ENCODE peak calls at places on chromosomes 13 and 19, in four cellular contexts. V, W, N and D are unnamed samples.

GRCh38 chr19:48900477-48901452 is 653 bp downstream of the NUCB1 start:
- DNase-seq in V (peak; percentile 29), W (peak; percentile 56), N (no peak), D (no peak)

GRCh38 chr13:21121616-21122015 is 54.7 kb downstream of the SKA3 start:
- DNase-seq in N (no peak), V (no peak), W (no peak), D (no peak)

GRCh38 chr13:114129649-114130062 is 2.8 kb downstream of the RASA3 start:
- DNase-seq in V (no peak), W (no peak), N (no peak), D (no peak)

GRCh38 chr19:55870736-55871135 is 34.4 kb downstream of the NLRP4 start:
- DNase-seq in N (no peak), V (no peak), W (no peak), D (no peak)

GRCh38 chr19:15328312-15328711 is 4.0 kb downstream of the BRD4 start:
- DNase-seq in W (no peak), N (no peak), V (no peak), D (no peak)

GRCh38 chr13:100842136-100842535 is 167.5 kb upstream of the TMTC4 start:
- DNase-seq in V (no peak), N (no peak), W (no peak), D (no peak)

GRCh38 chr19:15551183-15552004 is 43.1 kb downstream of the CYP4F22 start:
- DNase-seq in W (peak; percentile 56), V (peak; percentile 38), N (no peak), D (no peak)

GRCh38 chr19:19540707-19541515 is 2.8 kb downstream of the CILP2 start:
- DNase-seq in W (peak; percentile 88), N (peak; percentile 93), V (no peak), D (no peak)

GRCh38 chr19:29308977-29309520 is 96.1 kb upstream of the UQCRFS1 start:
- DNase-seq in W (no peak), V (no peak), N (no peak), D (no peak)

GRCh38 chr19:14135355-14135754 is 1.0 kb downstream of the ASF1B start:
- DNase-seq in N (no peak), V (no peak), W (no peak), D (no peak)
- H3K4me3 ChIP-seq in N (peak overlapping the region; percentile 87), V (peak overlapping the region; percentile 72), W (peak overlapping the region; percentile 84), D (peak overlapping the region; percentile 64)

DNA sequence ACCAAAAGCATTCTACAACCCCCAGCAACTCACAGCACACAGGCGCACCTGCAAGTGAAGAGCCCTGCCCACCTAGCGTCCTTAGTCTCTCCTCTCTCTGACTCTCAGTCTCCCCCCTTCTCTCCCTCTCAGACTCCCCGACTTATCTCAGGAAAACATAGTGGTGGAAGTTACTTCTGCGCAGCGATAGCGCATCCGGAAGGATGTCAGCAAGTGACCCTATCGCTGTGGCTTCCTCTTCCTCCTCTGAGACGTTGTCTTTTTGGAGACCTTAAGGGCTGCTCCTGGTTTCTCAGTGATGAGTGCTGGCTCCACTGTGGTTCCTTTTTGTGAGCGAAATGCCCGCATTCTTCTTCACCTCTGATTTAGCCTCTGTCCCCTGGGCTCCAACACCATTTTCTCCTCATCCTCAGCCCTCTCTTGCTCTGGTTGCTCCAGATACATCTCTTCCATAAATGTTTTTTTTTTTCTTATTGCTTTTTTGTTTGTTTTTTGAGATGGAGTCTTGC is 1.4 kb upstream of the YIF1B start:
- DNase-seq in N (no peak), V (no peak), W (peak; percentile 97), D (no peak)
- TF ChIP-seq TCF7L2 in N (no peak), V (no peak), W (no peak), D (no peak)

DNA sequence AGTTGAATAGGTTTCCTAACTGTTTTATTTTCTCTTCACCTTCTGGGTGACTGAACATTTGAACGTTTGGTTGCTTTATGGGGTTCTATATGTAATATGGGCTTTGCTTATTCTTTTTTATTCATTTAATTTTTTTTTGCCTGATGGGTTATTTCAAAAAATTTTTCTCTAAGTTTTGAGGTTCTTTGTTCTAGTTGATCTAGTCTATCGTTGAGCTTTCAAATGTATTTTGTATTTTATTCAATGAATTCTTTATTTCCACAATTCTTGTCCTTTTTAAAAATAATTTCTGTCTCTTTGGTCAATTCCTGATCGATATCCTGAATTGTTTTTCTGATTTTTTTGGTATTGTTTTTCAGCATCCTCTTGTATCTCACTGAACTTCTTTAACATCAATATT is 239.5 kb upstream of the PCDH9 start:
- DNase-seq in N (no peak), W (no peak), V (no peak), D (no peak)
- H3K4me3 ChIP-seq in N (no peak overlapping the region), W (no peak overlapping the region), V (no peak overlapping the region), D (no peak overlapping the region)

GRCh38 chr13:80339841-80340642 is 884 bp downstream of the SPRY2 start:
- DNase-seq in N (no peak), V (peak; percentile 18), W (peak; percentile 47), D (no peak)
- TF ChIP-seq TCF7L2 in N (no peak), V (no peak), W (no peak), D (no peak)